ENCODE peak calls at places on chromosomes 11 and 22, in ten cellular contexts. Y, V, S, I, X, N, D, C, B and F are unnamed samples.

GRCh38 chr11:64599698-64600211 is 8.7 kb downstream of the SLC22A12 start:
- DNase-seq in N (no peak), I (no peak), Y (no peak), V (no peak), D (no peak), X (no peak), S (no peak), B (no peak), C (no peak), F (no peak)

GRCh38 chr11:87437844-87438223 is 400.1 kb downstream of the TMEM135 start:
- DNase-seq in B (peak), D (no peak), C (no peak), I (peak), X (no peak), Y (no peak), V (no peak), N (peak), S (peak), F (no peak)

GRCh38 chr11:110158317-110159200 is 65.4 kb downstream of the ZC3H12C start:
- DNase-seq in B (no peak), V (no peak), Y (no peak), N (no peak), C (no peak), X (no peak), D (no peak), S (no peak), I (no peak), F (no peak)

GRCh38 chr22:39482768-39483167 is 19.3 kb upstream of the MIEF1 start:
- DNase-seq in I (no peak), V (no peak), B (peak), D (no peak), C (no peak), S (no peak), X (no peak), Y (no peak), N (no peak), F (no peak)

GRCh38 chr11:108967571-108967970 is 302.7 kb downstream of the DDX10 start:
- DNase-seq in B (peak), Y (no peak), X (no peak), I (no peak), C (no peak), D (no peak), V (no peak), N (no peak), S (peak), F (no peak)

GRCh38 chr22:29750559-29750958 is 16.2 kb downstream of the ZMAT5 start:
- DNase-seq in B (no peak), I (no peak), C (no peak), X (no peak), Y (no peak), D (no peak), V (no peak), S (no peak), N (no peak), F (no peak)

GRCh38 chr22:24290459-24290858 is 19.8 kb downstream of the SPECC1L start:
- DNase-seq in I (no peak), V (no peak), D (no peak), C (no peak), Y (no peak), X (no peak), N (no peak), B (peak), S (peak), F (no peak)

GRCh38 chr22:43861529-43861928 is 784 bp downstream of the SULT4A1 start:
- DNase-seq in C (no peak), V (no peak), D (no peak), B (peak), N (no peak), X (no peak), Y (no peak), I (no peak), S (no peak), F (no peak)

GRCh38 chr11:121534131-121535093 is 81.6 kb upstream of the SORL1-AS1 start:
- DNase-seq in Y (no peak), C (no peak), I (peak), D (no peak), X (peak), B (peak), V (no peak), S (peak), N (no peak), F (peak)

GRCh38 chr11:907668-908067 is 2.9 kb downstream of the CHID1 start:
- DNase-seq in B (no peak), X (no peak), V (no peak), C (no peak), S (no peak), I (no peak), D (no peak), Y (no peak), N (no peak), F (no peak)

GRCh38 chr11:2477254-2477653 is 32.4 kb downstream of the KCNQ1 start:
- DNase-seq in V (no peak), I (no peak), S (no peak), N (no peak), B (no peak), C (no peak), X (no peak), D (no peak), Y (no peak), F (no peak)

GRCh38 chr22:30332994-30333706 is 6.4 kb upstream of the TBC1D10A start:
- DNase-seq in V (no peak), Y (no peak), B (no peak), S (no peak), X (no peak), I (no peak), C (peak), N (no peak), D (no peak), F (no peak)

GRCh38 chr22:21642584-21643448 is 714 bp downstream of the SDF2L1 start:
- DNase-seq in C (peak), I (peak), B (peak), D (peak), V (peak), N (no peak), S (peak), X (peak), Y (peak), F (no peak)

GRCh38 chr11:72411623-72412532 is 22.5 kb downstream of the CLPB start:
- DNase-seq in Y (no peak), I (no peak), D (no peak), B (no peak), V (peak), C (no peak), S (no peak), N (no peak), X (no peak), F (no peak)

GRCh38 chr11:11580831-11581492 is 40.8 kb downstream of the GALNT18 start:
- DNase-seq in Y (no peak), I (no peak), X (no peak), C (no peak), B (peak), S (no peak), D (no peak), N (no peak), V (no peak), F (no peak)

GRCh38 chr11:129846508-129847335 is 31.1 kb downstream of the TMEM45B start:
- DNase-seq in Y (no peak), B (peak), I (peak), D (peak), S (peak), V (no peak), C (no peak), N (peak), X (no peak), F (no peak)

GRCh38 chr11:134131628-134132244 is 62.9 kb downstream of the JAM3 start:
- DNase-seq in I (no peak), Y (no peak), C (no peak), S (no peak), N (no peak), B (no peak), V (no peak), X (no peak), D (no peak), F (no peak)

GRCh38 chr11:45852018-45852711 is 4.9 kb downstream of the CRY2 start:
- DNase-seq in I (no peak), V (no peak), C (no peak), Y (no peak), S (peak), D (no peak), X (peak), B (no peak), N (no peak), F (no peak)

GRCh38 chr11:119420631-119421030 is 2.3 kb downstream of the THY1 start:
- DNase-seq in X (no peak), V (no peak), Y (no peak), N (no peak), I (no peak), S (no peak), D (no peak), C (no peak), B (no peak), F (no peak)

DNA sequence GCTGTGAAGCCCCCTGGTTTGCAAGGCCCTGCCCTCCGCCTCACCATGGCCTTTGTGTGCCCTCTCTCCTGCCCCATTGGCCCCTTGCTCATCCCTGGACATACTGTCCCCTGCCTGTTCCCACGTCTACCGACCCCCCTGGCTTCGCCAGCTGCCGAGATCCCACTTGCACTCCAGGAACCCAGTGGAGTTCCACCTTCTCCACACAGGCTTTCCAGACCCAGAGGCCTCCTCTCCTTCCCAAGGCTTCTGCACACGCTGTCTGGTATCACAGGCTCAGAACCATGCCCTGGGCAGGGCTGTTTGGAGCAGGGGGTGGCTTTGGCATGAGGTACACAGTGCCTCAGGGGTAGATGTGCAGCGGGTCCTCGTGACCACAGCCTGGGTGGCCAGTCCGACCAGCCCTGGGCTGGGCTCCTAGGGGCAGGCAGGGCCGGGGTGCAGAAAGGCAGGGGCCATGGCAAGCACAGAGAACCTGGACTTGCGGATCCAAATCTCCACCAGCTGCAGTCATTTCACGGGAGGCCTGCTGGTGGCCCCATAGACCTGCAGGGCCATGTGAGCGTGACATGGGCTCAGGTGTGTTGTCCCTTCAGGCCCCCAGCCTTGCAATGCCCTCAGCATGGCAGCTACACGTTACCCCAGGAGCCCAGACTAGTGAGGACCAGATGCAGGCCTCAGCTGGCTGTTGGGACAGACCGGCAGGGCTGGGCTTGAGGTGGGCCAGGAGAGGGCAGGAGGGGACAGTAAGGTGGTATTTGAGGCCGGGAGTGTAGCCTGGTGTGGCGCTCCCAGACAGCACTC is 9.5 kb downstream of the GRK2 start:
- DNase-seq in I (no peak), D (no peak), S (no peak), V (peak), B (no peak), Y (no peak), N (no peak), X (no peak), C (no peak), F (no peak)
- H3K4me3 ChIP-seq in I (no peak), D (no peak), S (no peak), V (peak), B (no peak), Y (peak), N (no peak), X (no peak), C (no peak), F (no peak)

GRCh38 chr11:69603163-69603836 is 37.7 kb upstream of the CCND1 start:
- DNase-seq in I (no peak), S (no peak), V (no peak), B (no peak), X (peak), N (no peak), C (no peak), Y (no peak), D (no peak), F (no peak)
- H3K4me3 ChIP-seq in I (no peak), S (no peak), V (no peak), B (no peak), X (no peak), N (no peak), C (no peak), Y (no peak), D (no peak), F (no peak)

DNA sequence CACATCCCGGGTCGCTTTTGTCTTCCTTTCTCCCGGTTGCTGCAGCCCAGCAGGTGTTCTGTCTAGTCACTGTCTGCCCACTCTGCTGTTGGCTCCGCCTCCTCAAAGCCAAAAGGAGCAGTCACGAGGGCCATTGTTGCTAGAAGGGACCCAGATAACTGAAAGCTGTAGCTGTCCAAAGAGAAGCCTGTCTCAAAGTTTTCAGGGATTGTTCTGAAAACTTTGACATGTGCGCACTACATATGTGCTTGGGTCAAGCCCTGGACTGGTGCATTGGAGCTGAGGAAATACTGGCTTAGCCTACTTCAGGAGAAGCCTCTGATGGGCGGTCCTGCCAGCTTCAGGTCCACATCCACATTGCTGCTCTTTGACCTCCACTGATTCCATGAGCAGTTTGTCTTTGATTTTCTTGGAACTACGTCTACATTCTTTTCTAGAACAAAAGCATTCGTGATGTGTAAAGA is 8.8 kb upstream of the OR2AT4 start:
- DNase-seq in C (no peak), D (peak), N (no peak), S (no peak), B (no peak), Y (no peak), X (peak), V (no peak), I (peak), F (no peak)
- H3K4me3 ChIP-seq in C (no peak), D (no peak), N (no peak), S (no peak), B (no peak), Y (no peak), X (no peak), V (no peak), I (no peak), F (no peak)

GRCh38 chr11:16359369-16359768 is 3.0 kb upstream of the SOX6 start:
- DNase-seq in B (no peak), V (no peak), D (no peak), N (no peak), I (no peak), X (no peak), S (no peak), Y (no peak), C (no peak), F (no peak)
- H3K4me3 ChIP-seq in B (no peak), V (no peak), D (no peak), N (no peak), I (no peak), X (no peak), S (no peak), Y (no peak), C (no peak), F (no peak)

GRCh38 chr11:92675303-92675702 is 294.1 kb upstream of the MTNR1B start:
- DNase-seq in I (no peak), B (no peak), D (no peak), X (no peak), N (no peak), C (no peak), Y (no peak), V (no peak), S (no peak), F (no peak)
- H3K4me3 ChIP-seq in I (no peak), B (no peak), D (no peak), X (no peak), N (no peak), C (no peak), Y (no peak), V (no peak), S (no peak), F (no peak)

GRCh38 chr22:28142361-28142801 is 223.3 kb upstream of the PITPNB start:
- DNase-seq in I (peak), S (peak), D (no peak), V (no peak), C (no peak), Y (no peak), B (peak), N (peak), X (no peak), F (no peak)
- H3K4me3 ChIP-seq in I (no peak), S (no peak), D (no peak), V (no peak), C (no peak), Y (no peak), B (peak), N (peak), X (no peak), F (no peak)

GRCh38 chr11:27719575-27719925 is 19.3 kb upstream of the BDNF start:
- DNase-seq in C (no peak), X (peak), D (no peak), N (no peak), B (no peak), S (no peak), V (no peak), Y (no peak), I (no peak), F (no peak)
- H3K4me3 ChIP-seq in C (peak), X (peak), D (peak), N (peak), B (peak), S (peak), V (no peak), Y (no peak), I (peak), F (no peak)

GRCh38 chr11:100716848-100717247 is 29.8 kb downstream of the ARHGAP42 start:
- DNase-seq in V (no peak), N (no peak), D (no peak), X (no peak), Y (no peak), S (no peak), C (no peak), B (no peak), I (no peak), F (no peak)

GRCh38 chr11:100719362-100719761 is 32.3 kb downstream of the ARHGAP42 start:
- DNase-seq in B (peak), D (peak), X (peak), N (no peak), V (no peak), I (peak), Y (no peak), C (no peak), S (peak), F (no peak)

GRCh38 chr11:100715163-100715792 is 28.2 kb downstream of the ARHGAP42 start:
- DNase-seq in C (no peak), N (no peak), X (no peak), S (no peak), B (no peak), V (no peak), D (no peak), I (no peak), Y (no peak), F (no peak)

GRCh38 chr11:100719809-100720221 is 32.7 kb downstream of the ARHGAP42 start:
- DNase-seq in C (peak), D (peak), V (no peak), B (peak), I (peak), Y (no peak), X (peak), N (peak), S (peak), F (no peak)
- H3K4me3 ChIP-seq in C (no peak), D (peak), V (no peak), B (no peak), I (no peak), Y (no peak), X (no peak), N (no peak), S (no peak), F (no peak)